ENCODE peak calls at places on chromosomes 3 and 15, in six cellular contexts. G, X, T, F, Z and P are unnamed samples.
A peak's percentile ranks its signal among the peaks of the same experiment; 100 is the strongest.

GRCh38 chr3:56899851-56900250 is 98.1 kb upstream of the ARHGEF3 start:
- DNase-seq in G (no peak), X (no peak), T (no peak), F (no peak), Z (no peak), P (no peak)

GRCh38 chr3:71725279-71725991 is at the start of gene EIF4E3:
- DNase-seq in G (no peak), X (no peak), T (no peak), F (peak; percentile 33), Z (peak; percentile 77), P (no peak)

GRCh38 chr3:18657858-18658820 is 233.0 kb upstream of the SATB1 start:
- DNase-seq in G (no peak), X (no peak), T (no peak), F (no peak), Z (no peak), P (no peak)

GRCh38 chr3:187210555-187211327 is 13.5 kb downstream of the RTP1 start:
- DNase-seq in G (no peak), X (no peak), T (no peak), F (no peak), Z (no peak), P (no peak)

GRCh38 chr3:129614927-129615363 is 8.5 kb upstream of the PLXND1 start:
- DNase-seq in G (no peak), X (peak; percentile 87), T (no peak), F (peak; percentile 40), Z (peak; percentile 77), P (no peak)

GRCh38 chr15:42364529-42364928 is 5.2 kb downstream of the CAPN3 start:
- DNase-seq in G (no peak), X (no peak), T (no peak), F (peak; percentile 27), Z (no peak), P (no peak)

GRCh38 chr3:10437995-10438901 is 67.1 kb downstream of the ATP2B2 start:
- DNase-seq in G (no peak), X (no peak), T (no peak), F (no peak), Z (no peak), P (no peak)

GRCh38 chr15:66883322-66883911 is 181.4 kb downstream of the SMAD6 start:
- DNase-seq in G (peak; percentile 91), X (peak; percentile 97), T (peak; percentile 99), F (peak; percentile 85), Z (peak; percentile 81), P (peak; percentile 99)

GRCh38 chr3:99878005-99878404 is 60.3 kb downstream of the CMSS1 start:
- DNase-seq in G (peak; percentile 25), X (no peak), T (peak; percentile 85), F (no peak), Z (no peak), P (no peak)

GRCh38 chr3:13136426-13136825 is 63.2 kb upstream of the IQSEC1 start:
- DNase-seq in G (no peak), X (no peak), T (no peak), F (no peak), Z (no peak), P (no peak)

GRCh38 chr15:49918106-49918505 is 200.9 kb downstream of the ATP8B4 start:
- DNase-seq in G (no peak), X (no peak), T (peak; percentile 28), F (peak; percentile 42), Z (no peak), P (no peak)

GRCh38 chr3:72181231-72181630 is 396.3 kb upstream of the PROK2 start:
- DNase-seq in G (no peak), X (no peak), T (no peak), F (no peak), Z (no peak), P (no peak)

GRCh38 chr3:36219398-36219797 is 160.9 kb upstream of the STAC start:
- DNase-seq in G (no peak), X (no peak), T (peak; percentile 50), F (no peak), Z (no peak), P (no peak)

GRCh38 chr3:51391566-51392300 is 648 bp downstream of the RBM15B start:
- DNase-seq in G (no peak), X (no peak), T (peak; percentile 37), F (peak; percentile 33), Z (peak; percentile 78), P (no peak)

GRCh38 chr3:188978772-188979171 is 193.0 kb upstream of the TPRG1 start:
- DNase-seq in G (no peak), X (no peak), T (no peak), F (no peak), Z (no peak), P (no peak)

GRCh38 chr15:48459571-48460461 is 128.6 kb downstream of the DUT start:
- DNase-seq in G (no peak), X (no peak), T (no peak), F (no peak), Z (no peak), P (no peak)

GRCh38 chr15:80727596-80727995 is 32.5 kb downstream of the ABHD17C start:
- DNase-seq in G (no peak), X (no peak), T (no peak), F (no peak), Z (no peak), P (no peak)

GRCh38 chr15:52040167-52040900 is 21.3 kb downstream of the MAPK6 start:
- DNase-seq in G (no peak), X (no peak), T (no peak), F (no peak), Z (no peak), P (no peak)

GRCh38 chr15:53962646-53963561 is 15.3 kb upstream of the UNC13C start:
- DNase-seq in G (no peak), X (no peak), T (no peak), F (peak; percentile 16), Z (no peak), P (no peak)

GRCh38 chr3:137217733-137218132 is 259.9 kb downstream of the IL20RB start:
- DNase-seq in G (no peak), X (no peak), T (no peak), F (no peak), Z (no peak), P (no peak)

GRCh38 chr3:196093271-196094111 is 11.6 kb upstream of the TFRC start:
- DNase-seq in G (no peak), X (no peak), T (no peak), F (no peak), Z (peak; percentile 40), P (peak; percentile 63)

GRCh38 chr3:197873329-197873728 is 76.7 kb upstream of the RPL35A start:
- DNase-seq in G (no peak), X (no peak), T (no peak), F (no peak), Z (no peak), P (no peak)

DNA sequence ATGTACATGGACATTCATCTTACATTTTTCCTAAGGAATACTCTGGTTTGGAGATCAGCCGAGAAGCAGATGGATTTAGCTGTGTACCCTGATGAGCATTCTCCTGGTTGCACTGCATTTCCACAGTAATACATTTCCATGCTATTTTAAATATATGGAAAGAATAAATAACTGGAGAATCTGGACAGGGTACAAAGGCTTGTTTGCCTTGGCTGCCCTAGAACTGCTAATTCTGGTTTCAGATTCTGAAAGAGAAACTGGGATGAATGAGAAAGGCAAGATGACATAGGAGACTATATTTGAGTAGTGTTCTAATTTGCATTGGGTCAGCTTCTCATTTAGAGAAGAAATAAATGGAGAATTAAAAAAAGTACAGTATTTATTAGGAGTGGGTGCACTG is 190.8 kb upstream of the FAM3D start:
- DNase-seq in G (no peak), X (no peak), T (no peak), F (no peak), Z (no peak), P (no peak)
- H3K4me1 ChIP-seq in G (no peaks in the 10 kb centered on the region), X (peaks cover 4% of the 10 kb centered on the region), T (no peaks in the 10 kb centered on the region), F (no peaks in the 10 kb centered on the region), Z (no peaks in the 10 kb centered on the region), P (no peaks in the 10 kb centered on the region)

GRCh38 chr3:131474115-131474514 is 28.7 kb downstream of the MRPL3 start:
- DNase-seq in G (no peak), X (no peak), T (no peak), F (no peak), Z (no peak), P (no peak)

DNA sequence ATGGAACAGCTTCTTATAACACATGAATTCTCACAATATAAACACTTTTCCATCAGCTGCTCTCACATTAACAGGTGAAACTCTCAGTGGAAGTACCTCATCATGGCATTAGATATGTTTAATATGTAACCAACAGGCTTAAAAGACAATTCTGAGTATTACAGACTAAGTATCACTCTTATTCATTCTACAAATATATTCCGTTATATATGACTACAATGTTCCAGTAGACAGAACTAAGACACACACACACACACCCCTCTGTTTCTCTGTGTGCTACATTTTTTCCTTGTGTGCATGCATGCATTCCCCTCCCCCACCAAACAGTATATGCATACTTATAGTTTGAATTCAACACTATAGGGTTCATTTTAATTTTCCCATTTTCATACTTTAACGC is 32.4 kb downstream of the MRPL3 start:
- DNase-seq in G (no peak), X (no peak), T (no peak), F (no peak), Z (no peak), P (no peak)
- H3K36me3 ChIP-seq in G (peaks cover 8% of the 10 kb centered on the region), X (peaks cover 40% of the 10 kb centered on the region), T (peaks cover 34% of the 10 kb centered on the region), F (peaks cover 34% of the 10 kb centered on the region), Z (peaks cover 56% of the 10 kb centered on the region), P (peaks cover 43% of the 10 kb centered on the region)

GRCh38 chr3:119220970-119221667 is 19.6 kb downstream of the B4GALT4 start:
- DNase-seq in G (no peak), X (no peak), T (no peak), F (no peak), Z (no peak), P (no peak)
- H3K4me1 ChIP-seq in G (no peaks in the 10 kb centered on the region), X (no peaks in the 10 kb centered on the region), T (no peaks in the 10 kb centered on the region), F (no peaks in the 10 kb centered on the region), Z (no peaks in the 10 kb centered on the region), P (no peaks in the 10 kb centered on the region)

DNA sequence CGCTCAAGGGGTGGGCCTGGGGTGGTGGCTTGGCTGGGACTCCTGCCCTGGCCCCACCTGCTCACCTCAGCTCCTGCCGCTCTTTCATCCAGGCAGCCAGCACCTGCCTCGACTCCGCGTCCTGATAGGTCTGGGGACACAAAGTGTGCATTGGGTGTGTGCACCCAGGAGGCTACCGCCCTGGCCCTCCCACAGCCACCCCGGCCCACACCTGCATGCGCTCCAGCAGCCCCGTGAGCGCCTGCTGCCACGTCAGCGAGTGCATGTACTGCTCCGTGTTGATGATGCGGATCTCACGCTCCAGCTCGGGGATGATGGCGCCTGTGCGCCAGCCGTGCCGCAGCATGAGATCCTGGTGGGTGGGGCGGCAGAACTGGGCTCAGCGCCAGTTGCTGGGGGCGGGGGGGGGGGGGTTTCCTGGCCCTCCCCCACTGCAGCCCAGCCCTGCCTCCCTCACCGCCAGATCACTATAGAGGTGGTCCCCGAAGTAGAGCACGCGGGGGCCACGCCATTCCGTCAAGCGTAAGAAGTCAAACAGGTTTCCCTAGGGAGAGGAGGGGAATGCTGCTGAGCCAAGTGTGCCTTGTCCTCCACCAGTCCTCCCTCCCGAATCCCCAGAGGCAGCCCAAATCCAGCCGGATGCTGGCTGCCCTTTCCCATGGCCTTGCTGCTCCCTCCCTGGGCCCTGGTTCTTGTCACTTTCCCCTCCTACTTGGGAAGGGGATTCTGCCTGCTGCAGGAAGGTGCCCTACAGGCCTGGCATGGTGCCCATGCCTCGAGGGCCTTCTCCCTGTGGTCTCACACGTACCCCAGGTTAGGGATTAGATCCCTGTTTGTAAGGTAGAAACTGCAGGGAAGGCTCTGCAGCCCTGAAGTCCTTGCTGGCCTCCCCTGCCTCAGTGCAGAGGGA is 8.7 kb downstream of the NT5DC2 start:
- DNase-seq in G (no peak), X (peak; percentile 92), T (no peak), F (no peak), Z (peak; percentile 75), P (no peak)
- H3K36me3 ChIP-seq in G (peaks cover 7% of the 10 kb centered on the region), X (no peaks in the 10 kb centered on the region), T (no peaks in the 10 kb centered on the region), F (peaks cover 58% of the 10 kb centered on the region), Z (peaks cover 19% of the 10 kb centered on the region), P (peaks cover 45% of the 10 kb centered on the region)